ENCODE peak calls at places on chromosome 4, in four cellular contexts. C is H54, T is K562, P is suprapubic skin. Q is an unnamed sample.

GRCh38 chr4:79852305-79852730 is 220.7 kb downstream of the ANTXR2 start:
- DNase-seq in C (no peak), P (no peak), T (peak; percentile 39), Q (peak; percentile 4)

GRCh38 chr4:86657382-86657781 is 63.3 kb downstream of the PTPN13 start:
- DNase-seq in T (no peak), P (no peak), C (no peak), Q (no peak)

GRCh38 chr4:76705497-76705896 is 192.4 kb downstream of the SOWAHB start:
- DNase-seq in T (no peak), C (no peak), P (no peak), Q (no peak)

GRCh38 chr4:67549123-67549522 is 3.8 kb upstream of the CENPC start:
- DNase-seq in P (no peak), T (peak; percentile 34), C (no peak), Q (no peak)

GRCh38 chr4:88230953-88231835 is 53.2 kb downstream of the PPM1K start:
- DNase-seq in C (no peak), T (no peak), P (no peak), Q (no peak)

GRCh38 chr4:156568479-156568878 is 403.1 kb downstream of the PDGFC start:
- DNase-seq in T (no peak), P (no peak), C (no peak), Q (no peak)

GRCh38 chr4:186643501-186644315 is 79.9 kb downstream of the FAT1 start:
- DNase-seq in P (no peak), T (no peak), C (no peak), Q (peak; percentile 71)

GRCh38 chr4:90990298-90990697 is 863.1 kb downstream of the CCSER1 start:
- DNase-seq in T (no peak), P (no peak), C (no peak), Q (no peak)

GRCh38 chr4:119105605-119106004 is 30.0 kb upstream of the MYOZ2 start:
- DNase-seq in C (no peak), P (no peak), T (no peak), Q (no peak)

GRCh38 chr4:102527695-102528094 is 26.5 kb downstream of the NFKB1 start:
- DNase-seq in T (no peak), P (no peak), C (no peak), Q (no peak)
- TF ChIP-seq POLR2A in T (no peak), P (no peak), C (no peak), Q (no peak)

DNA sequence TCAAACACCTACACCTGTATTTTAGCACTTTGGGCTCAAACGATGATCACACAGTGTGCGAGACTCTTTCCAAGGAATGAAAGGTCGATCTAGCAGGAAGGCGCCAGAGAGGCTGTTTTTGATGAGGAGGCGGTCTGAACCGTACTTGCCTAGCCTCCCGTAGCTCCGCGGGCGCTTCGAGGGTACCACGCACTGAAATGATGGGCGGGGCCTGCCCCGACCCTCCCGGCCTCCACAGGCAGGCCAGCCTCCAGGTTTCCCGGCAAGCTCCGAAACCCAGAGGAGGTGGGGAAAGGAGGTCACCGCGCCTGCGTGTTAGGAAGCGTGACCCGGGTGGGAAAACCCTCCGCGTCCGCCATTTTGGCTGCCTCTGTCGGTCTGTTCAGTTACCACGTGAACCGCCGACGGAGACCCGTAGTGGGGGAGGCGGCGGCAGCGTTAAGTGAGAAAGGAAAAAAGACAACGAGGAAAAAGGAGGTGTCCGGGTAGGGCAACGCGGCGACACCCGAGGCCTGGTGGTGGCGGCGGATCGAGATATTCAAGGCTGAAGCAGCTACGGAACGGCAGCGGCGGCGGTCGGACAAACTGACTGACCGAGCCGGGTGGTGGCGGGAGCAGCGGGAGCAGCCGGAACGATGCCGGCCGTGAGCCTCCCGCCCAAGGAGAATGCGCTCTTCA is at the start of gene NAA15:
- DNase-seq in T (peak; percentile 99), C (peak; percentile 52), P (peak; percentile 99), Q (peak; percentile 84)
- TF ChIP-seq POLR2A in T (peak; percentile 94), C (peak; percentile 50), P (no peak), Q (peak; percentile 52)

DNA sequence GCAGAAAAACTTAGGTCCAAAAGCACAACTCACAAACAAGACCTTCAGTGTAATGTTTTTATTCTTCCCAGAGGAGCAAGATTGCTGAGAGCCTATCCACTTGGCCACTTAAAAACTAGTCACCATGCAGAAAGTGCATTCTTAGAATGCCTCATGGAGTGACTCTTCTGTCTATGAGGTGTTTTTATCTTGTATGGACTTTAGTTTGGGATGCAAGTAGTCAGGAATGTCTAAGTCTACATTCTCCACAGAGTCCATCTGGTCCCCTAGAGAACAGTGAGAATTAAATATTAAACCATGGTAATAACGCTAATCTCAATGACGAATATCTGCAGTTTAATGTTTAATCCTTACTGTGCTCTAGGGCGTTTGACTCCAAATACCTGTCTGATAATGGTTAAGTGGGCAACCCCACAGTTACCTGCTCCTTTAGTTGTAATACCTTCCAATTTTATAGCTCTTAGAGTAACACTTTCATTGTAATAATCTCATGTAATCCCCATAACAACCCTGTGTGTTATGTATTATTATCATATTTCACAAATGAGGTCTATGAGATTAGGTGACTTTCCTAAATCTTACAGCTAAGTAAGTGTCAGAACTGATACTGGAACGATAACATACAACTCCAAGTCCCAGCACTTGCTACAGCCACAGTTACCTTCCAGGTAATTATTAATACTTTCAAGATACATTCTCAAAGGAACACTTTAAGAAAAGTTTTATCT is 235.6 kb upstream of the JADE1 start:
- DNase-seq in T (no peak), C (peak; percentile 27), P (no peak), Q (peak; percentile 96)
- TF ChIP-seq POLR2A in T (no peak), C (no peak), P (no peak), Q (no peak)

GRCh38 chr4:73401412-73401811 is 2.7 kb upstream of the ALB start:
- DNase-seq in P (no peak), C (no peak), T (no peak), Q (no peak)

GRCh38 chr4:73405138-73405537 is 1.1 kb downstream of the ALB start:
- DNase-seq in T (no peak), C (no peak), P (no peak), Q (no peak)

GRCh38 chr4:73404457-73404856 is 370 bp downstream of the ALB start:
- DNase-seq in C (no peak), P (no peak), T (no peak), Q (no peak)

GRCh38 chr4:73406548-73406875 is 2.4 kb downstream of the ALB start:
- DNase-seq in P (no peak), C (no peak), T (no peak), Q (no peak)

GRCh38 chr4:73404042-73404441 is at the start of gene ALB:
- DNase-seq in T (no peak), C (no peak), P (no peak), Q (no peak)
- TF ChIP-seq POLR2A in T (no peak), C (no peak), P (no peak), Q (no peak)

GRCh38 chr4:108622828-108623227 is 2.5 kb downstream of the RPL34 start:
- DNase-seq in T (no peak), C (no peak), P (no peak), Q (no peak)

GRCh38 chr4:108628411-108628810 is 8.0 kb downstream of the RPL34 start:
- DNase-seq in T (no peak), C (no peak), P (no peak), Q (no peak)

GRCh38 chr4:108622022-108622421 is 1.6 kb downstream of the RPL34 start:
- DNase-seq in C (no peak), P (no peak), T (no peak), Q (no peak)

GRCh38 chr4:108624263-108625056 is 4.1 kb downstream of the RPL34 start:
- DNase-seq in P (no peak), C (no peak), T (no peak), Q (no peak)

DNA sequence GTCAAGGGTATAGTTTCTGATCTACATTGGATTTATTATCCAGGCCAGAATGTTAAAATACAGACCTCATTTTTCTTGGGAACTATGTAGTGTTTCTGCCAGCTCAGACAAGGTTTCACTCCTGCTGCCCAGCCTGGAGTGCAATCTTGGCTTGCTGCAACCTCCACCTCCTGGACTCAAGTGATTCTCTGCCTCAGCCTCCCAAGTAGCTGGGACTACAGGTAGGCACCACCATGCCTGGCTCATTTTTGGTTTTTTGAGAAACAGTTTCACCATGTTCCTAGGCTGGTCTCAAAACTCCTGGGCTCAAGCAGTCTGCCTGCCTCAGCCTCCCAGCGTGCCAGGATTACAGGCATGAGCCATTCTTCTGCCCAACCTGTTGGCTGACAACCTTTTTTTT is 5.7 kb downstream of the RPL34 start:
- DNase-seq in C (no peak), P (no peak), T (no peak), Q (no peak)
- TF ChIP-seq POLR2A in C (no peak), P (no peak), T (no peak), Q (no peak)

GRCh38 chr4:689498-690122 is 659 bp upstream of the SLC49A3 start:
- DNase-seq in T (no peak), C (no peak), P (no peak), Q (no peak)

GRCh38 chr4:688695-689497 is at the start of gene SLC49A3:
- DNase-seq in C (no peak), T (no peak), P (no peak), Q (no peak)

GRCh38 chr4:687048-687974 is 1.6 kb downstream of the SLC49A3 start:
- DNase-seq in T (peak; percentile 97), C (peak; percentile 99), P (peak; percentile 96), Q (peak; percentile 87)

GRCh38 chr4:686371-687040 is 2.4 kb downstream of the SLC49A3 start:
- DNase-seq in T (no peak), C (no peak), P (peak; percentile 71), Q (no peak)

GRCh38 chr4:687975-688694 is 816 bp downstream of the SLC49A3 start:
- DNase-seq in P (peak; percentile 69), T (no peak), C (no peak), Q (no peak)
- TF ChIP-seq POLR2A in P (no peak), T (no peak), C (peak; percentile 6), Q (no peak)

GRCh38 chr4:147732516-147733193 is 767 bp downstream of the ARHGAP10 start:
- DNase-seq in T (no peak), C (no peak), P (peak; percentile 70), Q (no peak)

GRCh38 chr4:147730333-147730732 is 1.6 kb upstream of the ARHGAP10 start:
- DNase-seq in T (no peak), C (no peak), P (no peak), Q (no peak)

GRCh38 chr4:147733614-147734344 is 1.9 kb downstream of the ARHGAP10 start:
- DNase-seq in P (no peak), C (no peak), T (no peak), Q (no peak)

GRCh38 chr4:147734496-147734895 is 2.6 kb downstream of the ARHGAP10 start:
- DNase-seq in C (no peak), T (no peak), P (no peak), Q (no peak)

DNA sequence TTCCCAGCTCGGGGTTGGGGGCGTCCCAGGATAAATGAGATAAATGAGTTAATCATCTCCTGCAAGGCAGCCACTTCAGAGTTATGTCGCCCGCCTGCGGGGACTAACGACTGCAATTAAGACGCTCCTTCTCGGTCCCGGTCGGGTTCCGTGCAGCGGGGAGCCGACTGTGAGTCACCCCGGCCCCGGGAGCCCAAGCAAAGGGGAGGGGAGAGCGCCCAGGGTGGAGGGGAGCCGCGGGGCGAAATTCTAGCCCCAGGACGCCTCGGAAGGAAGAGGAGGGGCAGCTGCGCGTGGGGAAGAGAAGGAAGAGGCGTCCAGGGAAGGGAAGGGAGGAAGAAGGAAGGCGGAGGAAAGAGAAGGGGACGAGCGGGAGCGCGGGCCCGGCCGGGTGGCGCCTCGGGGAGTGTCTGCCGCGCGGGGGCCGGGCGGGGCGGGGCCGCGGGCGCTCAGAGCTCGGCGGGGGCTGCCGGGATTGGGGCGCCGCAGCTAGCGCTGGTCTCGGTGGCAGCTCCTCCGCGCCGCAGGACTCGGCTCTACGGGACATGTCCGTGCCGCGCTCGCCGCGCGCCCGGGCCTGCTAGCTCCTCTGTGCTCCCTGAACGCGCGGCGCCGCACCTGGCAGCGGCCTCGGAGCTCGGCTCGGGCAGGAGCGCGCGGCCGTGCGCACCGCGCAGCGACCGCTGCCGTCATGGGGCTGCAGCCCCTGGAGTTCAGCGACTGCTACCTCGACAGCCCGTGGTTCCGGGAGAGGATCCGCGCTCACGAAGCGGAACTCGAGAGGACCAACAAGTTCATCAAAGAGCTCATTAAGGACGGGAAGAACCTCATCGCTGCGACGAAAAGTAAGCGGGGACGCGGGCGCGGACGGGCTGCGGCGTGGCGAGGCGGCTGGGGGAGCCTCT is at the start of gene ARHGAP10:
- DNase-seq in C (peak; percentile 55), T (peak; percentile 38), P (peak; percentile 90), Q (peak; percentile 57)
- TF ChIP-seq POLR2A in C (peak; percentile 79), T (no peak), P (no peak), Q (peak; percentile 44)